ENCODE peak calls at places on chromosomes 3 and 15, in eight cellular contexts. One of them, this sample, is unnamed.
A peak's percentile ranks its signal among the peaks of the same experiment; 100 is the strongest.

GRCh38 chr15:77030928-77031375 is 36.0 kb downstream of the PSTPIP1 start:
- DNase-seq in GM10248: no peak
- DNase-seq in CD8-positive, alpha-beta T cell: peak; percentile 46
- DNase-seq in fibroblast of mammary gland: no peak
- DNase-seq in coronary artery: peak; percentile 68
- DNase-seq in dorsolateral prefrontal cortex: peak; percentile 38
- DNase-seq in body of pancreas: peak; percentile 9
- DNase-seq in GM23338: no peak
- DNase-seq in this sample: peak; percentile 5

GRCh38 chr3:157436583-157437300 is at the start of gene PTX3:
- DNase-seq in GM23338: peak; percentile 54
- DNase-seq in CD8-positive, alpha-beta T cell: no peak
- DNase-seq in dorsolateral prefrontal cortex: peak; percentile 41
- DNase-seq in coronary artery: peak; percentile 75
- DNase-seq in GM10248: no peak
- DNase-seq in body of pancreas: peak; percentile 15
- DNase-seq in fibroblast of mammary gland: peak; percentile 96
- DNase-seq in this sample: peak; percentile 44

GRCh38 chr15:66766282-66767228 is 64.5 kb downstream of the SMAD6 start:
- DNase-seq in coronary artery: no peak
- DNase-seq in GM10248: no peak
- DNase-seq in dorsolateral prefrontal cortex: no peak
- DNase-seq in GM23338: no peak
- DNase-seq in body of pancreas: no peak
- DNase-seq in CD8-positive, alpha-beta T cell: no peak
- DNase-seq in fibroblast of mammary gland: peak; percentile 68
- DNase-seq in this sample: no peak

GRCh38 chr15:43420435-43420834 is 49.5 kb downstream of the TUBGCP4 start:
- DNase-seq in GM23338: no peak
- DNase-seq in body of pancreas: no peak
- DNase-seq in coronary artery: no peak
- DNase-seq in fibroblast of mammary gland: no peak
- DNase-seq in GM10248: no peak
- DNase-seq in dorsolateral prefrontal cortex: no peak
- DNase-seq in CD8-positive, alpha-beta T cell: no peak
- DNase-seq in this sample: no peak

GRCh38 chr3:191170097-191170496 is 28.9 kb upstream of the OSTN start:
- DNase-seq in GM23338: no peak
- DNase-seq in fibroblast of mammary gland: peak; percentile 1
- DNase-seq in CD8-positive, alpha-beta T cell: no peak
- DNase-seq in body of pancreas: no peak
- DNase-seq in coronary artery: no peak
- DNase-seq in GM10248: no peak
- DNase-seq in dorsolateral prefrontal cortex: no peak
- DNase-seq in this sample: no peak

GRCh38 chr3:159762238-159762637 is 226.4 kb upstream of the IL12A start:
- DNase-seq in GM10248: no peak
- DNase-seq in coronary artery: no peak
- DNase-seq in dorsolateral prefrontal cortex: no peak
- DNase-seq in body of pancreas: no peak
- DNase-seq in GM23338: peak; percentile 54
- DNase-seq in CD8-positive, alpha-beta T cell: no peak
- DNase-seq in fibroblast of mammary gland: no peak
- DNase-seq in this sample: no peak

GRCh38 chr15:68411735-68412134 is 20.2 kb downstream of the ITGA11 start:
- DNase-seq in GM23338: no peak
- DNase-seq in CD8-positive, alpha-beta T cell: peak; percentile 29
- DNase-seq in fibroblast of mammary gland: no peak
- DNase-seq in GM10248: no peak
- DNase-seq in dorsolateral prefrontal cortex: no peak
- DNase-seq in body of pancreas: no peak
- DNase-seq in coronary artery: peak; percentile 52
- DNase-seq in this sample: no peak

GRCh38 chr3:22861426-22861825 is 341.7 kb upstream of the UBE2E2 start:
- DNase-seq in body of pancreas: no peak
- DNase-seq in fibroblast of mammary gland: no peak
- DNase-seq in GM10248: no peak
- DNase-seq in coronary artery: no peak
- DNase-seq in CD8-positive, alpha-beta T cell: no peak
- DNase-seq in dorsolateral prefrontal cortex: no peak
- DNase-seq in GM23338: no peak
- DNase-seq in this sample: no peak

GRCh38 chr3:184537885-184538599 is 23.5 kb upstream of the EPHB3 start:
- DNase-seq in CD8-positive, alpha-beta T cell: peak; percentile 11
- DNase-seq in body of pancreas: no peak
- DNase-seq in fibroblast of mammary gland: no peak
- DNase-seq in GM10248: no peak
- DNase-seq in GM23338: no peak
- DNase-seq in dorsolateral prefrontal cortex: no peak
- DNase-seq in coronary artery: no peak
- DNase-seq in this sample: no peak

GRCh38 chr3:184540777-184541681 is 20.6 kb upstream of the EPHB3 start:
- DNase-seq in coronary artery: peak; percentile 72
- DNase-seq in body of pancreas: peak; percentile 92
- DNase-seq in dorsolateral prefrontal cortex: no peak
- DNase-seq in fibroblast of mammary gland: peak; percentile 38
- DNase-seq in CD8-positive, alpha-beta T cell: peak; percentile 81
- DNase-seq in GM10248: peak; percentile 62
- DNase-seq in GM23338: peak; percentile 98
- DNase-seq in this sample: peak; percentile 62

GRCh38 chr3:184538600-184539431 is 22.8 kb upstream of the EPHB3 start:
- DNase-seq in CD8-positive, alpha-beta T cell: peak; percentile 37
- DNase-seq in body of pancreas: no peak
- DNase-seq in fibroblast of mammary gland: no peak
- DNase-seq in GM23338: no peak
- DNase-seq in GM10248: no peak
- DNase-seq in dorsolateral prefrontal cortex: no peak
- DNase-seq in coronary artery: peak; percentile 43
- DNase-seq in this sample: no peak

GRCh38 chr3:184541886-184542562 is 19.6 kb upstream of the EPHB3 start:
- DNase-seq in GM23338: no peak
- DNase-seq in CD8-positive, alpha-beta T cell: peak; percentile 27
- DNase-seq in body of pancreas: no peak
- DNase-seq in fibroblast of mammary gland: no peak
- DNase-seq in GM10248: peak; percentile 12
- DNase-seq in dorsolateral prefrontal cortex: no peak
- DNase-seq in coronary artery: peak; percentile 67
- DNase-seq in this sample: no peak

DNA sequence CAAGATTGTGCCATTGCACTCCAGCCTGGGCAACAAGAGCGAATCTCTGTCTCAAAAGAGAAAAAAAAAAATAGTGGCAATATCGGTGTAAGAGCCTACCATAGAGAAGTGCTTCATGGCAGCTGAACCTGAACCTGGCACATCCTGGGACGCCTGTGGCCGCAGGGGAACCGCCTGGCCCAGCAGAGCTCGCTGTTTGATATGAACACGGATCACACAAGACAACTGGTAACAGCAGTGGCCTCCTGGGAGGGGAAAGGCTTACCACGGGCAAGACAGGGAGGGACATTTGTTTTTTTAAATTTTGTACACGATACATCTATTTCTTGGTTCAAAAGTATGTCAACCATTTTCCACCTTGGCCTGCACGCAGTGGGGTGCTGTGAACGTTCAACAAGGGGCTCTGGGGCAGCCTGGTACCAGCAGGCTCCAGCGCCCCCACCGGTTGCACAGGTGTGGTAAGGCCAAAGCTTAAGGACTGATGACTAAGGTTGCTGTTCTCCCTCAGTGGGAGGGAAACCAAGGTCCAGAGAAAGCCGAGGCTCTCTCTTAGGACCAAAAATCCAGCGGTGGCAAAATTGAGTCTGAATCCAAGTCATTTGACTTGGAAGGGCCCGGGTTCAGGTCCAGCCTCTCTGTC is 21.7 kb upstream of the EPHB3 start:
- DNase-seq in dorsolateral prefrontal cortex: no peak
- DNase-seq in CD8-positive, alpha-beta T cell: peak; percentile 37
- DNase-seq in GM10248: no peak
- DNase-seq in fibroblast of mammary gland: no peak
- DNase-seq in GM23338: peak; percentile 78
- DNase-seq in body of pancreas: no peak
- DNase-seq in coronary artery: no peak
- DNase-seq in this sample: no peak
- TF ChIP-seq CTCF in dorsolateral prefrontal cortex: no peak
- TF ChIP-seq CTCF in CD8-positive, alpha-beta T cell: no peak
- TF ChIP-seq CTCF in GM10248: no peak
- TF ChIP-seq CTCF in fibroblast of mammary gland: no peak
- TF ChIP-seq CTCF in GM23338: peak; percentile 76
- TF ChIP-seq CTCF in body of pancreas: no peak
- TF ChIP-seq CTCF in coronary artery: no peak
- TF ChIP-seq CTCF in this sample: no peak

GRCh38 chr15:79208179-79208578 is 74.3 kb upstream of the ANKRD34C start:
- DNase-seq in CD8-positive, alpha-beta T cell: no peak
- DNase-seq in GM23338: no peak
- DNase-seq in body of pancreas: no peak
- DNase-seq in fibroblast of mammary gland: no peak
- DNase-seq in coronary artery: no peak
- DNase-seq in dorsolateral prefrontal cortex: no peak
- DNase-seq in GM10248: no peak
- DNase-seq in this sample: no peak

GRCh38 chr15:79209116-79209515 is 73.4 kb upstream of the ANKRD34C start:
- DNase-seq in GM23338: peak; percentile 33
- DNase-seq in GM10248: no peak
- DNase-seq in body of pancreas: no peak
- DNase-seq in dorsolateral prefrontal cortex: no peak
- DNase-seq in CD8-positive, alpha-beta T cell: no peak
- DNase-seq in fibroblast of mammary gland: no peak
- DNase-seq in coronary artery: no peak
- DNase-seq in this sample: no peak

GRCh38 chr15:79206940-79207339 is 75.6 kb upstream of the ANKRD34C start:
- DNase-seq in CD8-positive, alpha-beta T cell: no peak
- DNase-seq in dorsolateral prefrontal cortex: no peak
- DNase-seq in GM10248: no peak
- DNase-seq in GM23338: no peak
- DNase-seq in body of pancreas: no peak
- DNase-seq in coronary artery: no peak
- DNase-seq in fibroblast of mammary gland: no peak
- DNase-seq in this sample: no peak

GRCh38 chr15:79212589-79213139 is 69.9 kb upstream of the ANKRD34C start:
- DNase-seq in coronary artery: no peak
- DNase-seq in GM23338: peak; percentile 45
- DNase-seq in GM10248: no peak
- DNase-seq in dorsolateral prefrontal cortex: no peak
- DNase-seq in CD8-positive, alpha-beta T cell: no peak
- DNase-seq in body of pancreas: no peak
- DNase-seq in fibroblast of mammary gland: no peak
- DNase-seq in this sample: no peak

DNA sequence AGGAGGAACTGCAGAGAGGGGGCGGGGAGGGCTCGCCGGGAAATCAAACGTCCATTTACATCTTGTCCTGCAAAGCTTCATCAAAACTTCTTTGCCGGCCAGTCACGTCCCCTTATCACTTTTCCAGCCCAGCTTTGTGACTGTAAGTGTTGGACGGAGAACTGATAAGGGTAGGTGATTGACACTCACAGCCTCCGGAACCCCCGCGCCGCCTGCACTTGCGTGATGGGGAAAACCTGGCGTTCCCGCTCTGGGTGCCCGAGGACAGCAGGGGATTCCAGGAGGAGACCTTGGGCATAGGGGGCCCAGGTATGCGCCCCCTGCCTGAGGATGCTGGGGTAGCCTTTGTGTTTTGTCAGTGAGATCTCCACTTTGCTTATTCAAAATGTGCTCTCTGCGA is 72.8 kb upstream of the ANKRD34C start:
- DNase-seq in GM23338: peak; percentile 81
- DNase-seq in dorsolateral prefrontal cortex: no peak
- DNase-seq in CD8-positive, alpha-beta T cell: no peak
- DNase-seq in coronary artery: no peak
- DNase-seq in fibroblast of mammary gland: no peak
- DNase-seq in body of pancreas: no peak
- DNase-seq in GM10248: no peak
- DNase-seq in this sample: no peak
- TF ChIP-seq CTCF in GM23338: peak; percentile 70
- TF ChIP-seq CTCF in dorsolateral prefrontal cortex: no peak
- TF ChIP-seq CTCF in CD8-positive, alpha-beta T cell: no peak
- TF ChIP-seq CTCF in coronary artery: no peak
- TF ChIP-seq CTCF in fibroblast of mammary gland: peak; percentile 29
- TF ChIP-seq CTCF in body of pancreas: no peak
- TF ChIP-seq CTCF in GM10248: no peak
- TF ChIP-seq CTCF in this sample: no peak

DNA sequence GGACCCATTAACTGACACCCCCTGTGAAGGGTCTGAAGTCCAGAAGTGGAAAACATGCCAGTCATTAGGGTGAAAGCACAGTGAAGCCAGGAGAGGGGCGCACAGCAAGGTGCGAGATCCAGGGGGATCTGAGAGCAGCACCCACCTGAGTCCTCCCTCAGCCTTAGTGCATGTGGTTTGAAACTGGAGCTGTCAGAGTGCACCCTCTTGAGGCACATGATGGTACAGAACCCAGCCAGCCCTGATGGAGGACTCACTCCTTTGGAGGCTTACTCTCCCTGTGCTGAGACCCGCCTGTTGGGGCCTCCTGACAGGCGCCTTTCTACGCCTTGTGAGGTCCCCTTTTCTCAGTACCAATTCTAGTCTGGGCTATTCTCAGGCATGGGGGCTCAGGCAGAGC is 77.8 kb downstream of the IL20RB start:
- DNase-seq in body of pancreas: no peak
- DNase-seq in CD8-positive, alpha-beta T cell: no peak
- DNase-seq in GM23338: peak; percentile 80
- DNase-seq in coronary artery: no peak
- DNase-seq in dorsolateral prefrontal cortex: no peak
- DNase-seq in fibroblast of mammary gland: peak; percentile 22
- DNase-seq in GM10248: no peak
- DNase-seq in this sample: no peak
- TF ChIP-seq CTCF in body of pancreas: no peak
- TF ChIP-seq CTCF in CD8-positive, alpha-beta T cell: no peak
- TF ChIP-seq CTCF in GM23338: peak; percentile 76
- TF ChIP-seq CTCF in coronary artery: no peak
- TF ChIP-seq CTCF in dorsolateral prefrontal cortex: no peak
- TF ChIP-seq CTCF in fibroblast of mammary gland: peak; percentile 32
- TF ChIP-seq CTCF in GM10248: peak; percentile 37
- TF ChIP-seq CTCF in this sample: no peak

DNA sequence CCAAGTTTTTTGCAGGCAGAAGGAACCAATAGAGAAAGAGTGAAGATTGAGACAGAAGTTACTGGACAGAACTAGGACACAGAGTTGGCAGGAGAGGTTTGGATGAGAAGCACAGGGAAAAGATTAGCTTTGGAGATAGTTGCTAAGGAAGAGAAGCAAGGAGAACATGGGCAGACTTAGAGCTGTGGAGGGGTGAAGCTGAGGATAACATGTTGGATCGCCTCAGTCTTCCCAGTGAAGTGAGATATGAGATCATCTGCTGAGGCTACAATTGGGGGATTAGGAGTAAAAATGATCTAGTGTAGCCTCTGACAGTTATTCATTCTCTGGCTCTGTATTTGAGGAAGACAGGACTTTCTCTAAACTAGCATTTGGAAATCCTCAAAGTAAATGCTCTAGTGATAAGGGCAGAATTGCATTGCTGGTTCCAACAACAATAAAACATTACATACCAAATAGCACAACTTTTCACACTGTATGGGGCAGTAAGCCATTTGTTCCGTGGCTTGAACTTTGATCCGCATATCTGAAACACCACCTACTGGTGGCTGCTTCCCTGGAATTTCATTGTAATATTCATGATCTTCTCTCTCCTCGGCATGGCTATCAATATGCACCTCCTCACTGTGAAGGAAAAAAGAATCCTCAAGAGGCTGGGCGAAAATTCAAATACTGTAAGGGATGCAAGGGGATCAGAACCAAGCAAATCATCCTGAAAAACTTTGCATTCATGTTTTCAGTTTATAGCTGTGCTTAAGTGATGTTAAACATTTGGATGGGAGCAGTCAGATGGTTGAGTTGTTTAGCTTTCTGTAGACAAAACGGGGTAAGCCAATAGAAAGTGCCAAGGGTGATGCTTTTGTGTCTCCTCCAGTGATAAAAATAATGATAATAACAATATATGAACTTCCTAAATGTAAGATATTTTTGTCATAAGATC is 22.2 kb upstream of the EID1 start:
- DNase-seq in fibroblast of mammary gland: peak; percentile 68
- DNase-seq in GM10248: no peak
- DNase-seq in dorsolateral prefrontal cortex: no peak
- DNase-seq in CD8-positive, alpha-beta T cell: no peak
- DNase-seq in body of pancreas: peak; percentile 29
- DNase-seq in coronary artery: no peak
- DNase-seq in GM23338: peak; percentile 63
- DNase-seq in this sample: peak; percentile 42
- TF ChIP-seq CTCF in fibroblast of mammary gland: peak; percentile 73
- TF ChIP-seq CTCF in GM10248: peak; percentile 2
- TF ChIP-seq CTCF in dorsolateral prefrontal cortex: peak; percentile 45
- TF ChIP-seq CTCF in CD8-positive, alpha-beta T cell: no peak
- TF ChIP-seq CTCF in body of pancreas: peak; percentile 57
- TF ChIP-seq CTCF in coronary artery: no peak
- TF ChIP-seq CTCF in GM23338: peak; percentile 58
- TF ChIP-seq CTCF in this sample: no peak

This sample was measured in tibial nerve.